ENCODE peak calls at places on chromosome 2, in seven cellular contexts. I is hepatocyte, P is esophagus squamous epithelium, D is spleen, W is breast epithelium, E is BE2C, L is RWPE2. K is an unnamed sample.

GRCh38 chr2:8409461-8410260 is 272.2 kb upstream of the ID2 start:
- DNase-seq in P (no peak), W (no peak), I (no peak), D (no peak), L (no peak), E (no peak), K (peak; percentile 33)

GRCh38 chr2:105005170-105005569 is 32.7 kb upstream of the MRPS9 start:
- DNase-seq in P (no peak), D (no peak), L (no peak), W (no peak), I (peak; percentile 5), E (no peak), K (no peak)

GRCh38 chr2:215410932-215411285 is 25.0 kb downstream of the FN1 start:
- DNase-seq in I (no peak), W (no peak), E (no peak), D (no peak), P (no peak), L (no peak), K (peak; percentile 92)

GRCh38 chr2:164613321-164613982 is 7.8 kb downstream of the GRB14 start:
- DNase-seq in I (no peak), E (no peak), D (no peak), P (no peak), L (no peak), W (no peak), K (no peak)

GRCh38 chr2:102843759-102844443 is 82.1 kb downstream of the TMEM182 start:
- DNase-seq in W (no peak), I (no peak), D (no peak), P (no peak), E (peak; percentile 10), L (no peak), K (no peak)

GRCh38 chr2:83055338-83056010 is 1403.6 kb downstream of the SUCLG1 start:
- DNase-seq in D (no peak), P (no peak), I (no peak), L (no peak), E (no peak), W (no peak), K (peak; percentile 84)

GRCh38 chr2:145845207-145845894 is 1325.4 kb upstream of the ZEB2 start:
- DNase-seq in W (no peak), I (no peak), L (no peak), P (no peak), E (no peak), D (no peak), K (no peak)

GRCh38 chr2:46826898-46827245 is 88.7 kb downstream of the MCFD2 start:
- DNase-seq in E (no peak), P (no peak), L (no peak), W (no peak), D (no peak), I (no peak), K (no peak)

GRCh38 chr2:192123847-192124246 is 70.9 kb downstream of the TMEFF2 start:
- DNase-seq in P (no peak), I (no peak), L (no peak), D (no peak), W (no peak), E (no peak), K (peak; percentile 56)

GRCh38 chr2:222239945-222240675 is 58.7 kb downstream of the PAX3 start:
- DNase-seq in P (no peak), W (no peak), D (no peak), L (no peak), I (peak; percentile 10), E (no peak), K (no peak)

GRCh38 chr2:98901702-98902101 is 34.3 kb downstream of the CRACDL start:
- DNase-seq in L (no peak), W (no peak), D (no peak), P (no peak), I (no peak), E (no peak), K (no peak)

GRCh38 chr2:11344342-11344955 is at the start of gene ROCK2:
- DNase-seq in E (peak; percentile 94), W (peak; percentile 83), P (peak; percentile 26), L (peak; percentile 86), D (peak; percentile 95), I (peak; percentile 94), K (peak; percentile 94)

GRCh38 chr2:222707689-222708273 is 36.3 kb downstream of the MOGAT1 start:
- DNase-seq in W (no peak), E (no peak), I (peak; percentile 39), L (no peak), P (no peak), D (no peak), K (peak; percentile 81)

GRCh38 chr2:120566331-120567035 is 169.2 kb upstream of the GLI2 start:
- DNase-seq in E (no peak), L (no peak), P (no peak), I (no peak), D (no peak), W (peak; percentile 76), K (no peak)

GRCh38 chr2:122100371-122101150 is 345.1 kb downstream of the TSN start:
- DNase-seq in W (no peak), E (no peak), P (no peak), D (no peak), L (no peak), I (no peak), K (no peak)

GRCh38 chr2:8853406-8853805 is 16.0 kb upstream of the KIDINS220 start:
- DNase-seq in W (no peak), P (no peak), I (no peak), D (no peak), L (no peak), E (no peak), K (no peak)

GRCh38 chr2:75799859-75800258 is 89.1 kb upstream of the GCFC2 start:
- DNase-seq in I (no peak), D (no peak), W (no peak), E (no peak), L (no peak), P (no peak), K (no peak)

GRCh38 chr2:58866040-58866439 is 624.9 kb upstream of the FANCL start:
- DNase-seq in D (no peak), L (no peak), P (no peak), I (no peak), E (no peak), W (no peak), K (no peak)

GRCh38 chr2:86300496-86300895 is 36.9 kb downstream of the REEP1 start:
- DNase-seq in W (no peak), E (peak; percentile 14), I (no peak), P (no peak), D (no peak), L (no peak), K (no peak)

GRCh38 chr2:150526827-150527226 is 39.4 kb upstream of the RND3 start:
- DNase-seq in L (peak; percentile 53), W (no peak), P (no peak), E (no peak), D (no peak), I (peak; percentile 82), K (peak; percentile 93)

GRCh38 chr2:49251766-49252165 is 97.5 kb upstream of the FSHR start:
- DNase-seq in L (no peak), D (no peak), W (no peak), P (no peak), I (no peak), E (no peak), K (peak; percentile 79)

GRCh38 chr2:647003-647560 is 30.1 kb downstream of the TMEM18 start:
- DNase-seq in W (no peak), D (no peak), I (no peak), P (no peak), L (no peak), E (no peak), K (no peak)

GRCh38 chr2:236887519-236887918 is 198.2 kb upstream of the COPS8 start:
- DNase-seq in W (no peak), L (no peak), P (no peak), I (peak; percentile 72), E (no peak), D (no peak), K (no peak)

GRCh38 chr2:197198890-197199289 is 111.7 kb downstream of the ANKRD44 start:
- DNase-seq in D (peak; percentile 92), I (no peak), W (no peak), L (no peak), P (peak; percentile 45), E (peak; percentile 80), K (no peak)
- H3K4me3 ChIP-seq in D (peak overlapping the region; percentile 34), I (no peak overlapping the region), W (peak overlapping the region; percentile 27), L (no peak overlapping the region), P (peak overlapping the region; percentile 26), E (peak overlapping the region; percentile 55), K (no peak overlapping the region)

DNA sequence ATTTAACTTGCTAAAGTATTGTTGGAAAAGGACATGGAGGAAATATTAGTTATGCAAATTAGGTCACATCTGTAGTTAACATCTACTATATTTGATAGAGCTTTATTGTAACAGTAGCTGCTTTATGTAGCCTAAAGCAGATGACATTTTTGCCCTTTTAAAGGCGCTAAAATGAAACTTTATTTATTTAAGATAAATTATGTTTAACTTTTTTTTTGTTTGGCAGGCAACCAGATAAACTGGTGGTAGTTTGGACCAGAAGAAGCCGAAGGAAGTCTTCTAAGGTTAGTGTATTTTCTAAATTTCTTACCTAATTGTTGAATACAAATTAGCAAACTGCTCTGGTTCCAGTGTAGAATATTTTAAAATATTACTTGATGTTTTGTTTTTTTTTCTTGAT is 41.7 kb downstream of the EHBP1 start:
- DNase-seq in W (no peak), L (no peak), D (no peak), I (no peak), E (no peak), P (no peak), K (no peak)
- H3K4me3 ChIP-seq in W (no peak overlapping the region), L (no peak overlapping the region), D (no peak overlapping the region), I (no peak overlapping the region), E (no peak overlapping the region), P (no peak overlapping the region), K (no peak overlapping the region)

GRCh38 chr2:28751956-28752607 is 452 bp downstream of the PPP1CB start:
- DNase-seq in I (no peak), P (peak; percentile 86), E (no peak), D (peak; percentile 95), W (no peak), L (no peak), K (peak; percentile 29)

GRCh38 chr2:28752608-28752984 is 966 bp downstream of the PPP1CB start:
- DNase-seq in I (no peak), W (no peak), L (no peak), P (no peak), E (no peak), D (no peak), K (no peak)

GRCh38 chr2:28754321-28754720 is 2.7 kb downstream of the PPP1CB start:
- DNase-seq in E (no peak), P (no peak), I (peak; percentile 34), L (no peak), D (no peak), W (no peak), K (no peak)

GRCh38 chr2:28753043-28753683 is 1.5 kb downstream of the PPP1CB start:
- DNase-seq in I (peak; percentile 89), P (no peak), D (peak; percentile 79), W (peak; percentile 68), L (no peak), E (peak; percentile 74), K (peak; percentile 75)

DNA sequence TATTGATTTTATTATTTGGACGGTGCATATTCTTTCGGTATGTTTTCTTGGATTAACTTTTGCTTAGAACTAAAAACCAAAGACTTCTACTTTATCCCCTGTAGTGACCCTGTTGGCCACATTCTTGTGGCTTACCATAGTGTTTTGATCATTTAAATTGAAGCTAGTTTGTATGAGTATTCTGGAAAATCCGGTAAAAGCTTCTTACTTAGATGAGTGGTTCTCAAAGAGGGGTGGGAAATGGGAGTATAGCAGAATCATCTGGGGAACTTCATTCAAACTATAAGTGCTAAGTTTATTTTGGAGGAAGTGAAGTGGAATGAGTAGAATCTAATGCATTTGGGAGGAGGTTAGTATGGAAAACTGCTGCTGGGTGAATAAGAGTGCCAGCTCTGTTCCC is 3.8 kb downstream of the PPP1CB start:
- DNase-seq in E (no peak), P (no peak), W (no peak), L (no peak), D (no peak), I (no peak), K (no peak)
- H3K4me3 ChIP-seq in E (no peak overlapping the region), P (peak overlapping the region; percentile 96), W (peak overlapping the region; percentile 97), L (no peak overlapping the region), D (peak overlapping the region; percentile 0), I (peak overlapping the region; percentile 1), K (peak overlapping the region; percentile 3)

GRCh38 chr2:183125659-183126341 is 1.6 kb downstream of the NUP35 start:
- DNase-seq in W (no peak), P (no peak), D (no peak), E (no peak), I (no peak), L (no peak), K (no peak)
- H3K4me3 ChIP-seq in W (no peak overlapping the region), P (peak overlapping the region; percentile 96), D (peak overlapping the region; percentile 76), E (peak overlapping the region; percentile 86), I (peak overlapping the region; percentile 47), L (peak overlapping the region; percentile 75), K (peak overlapping the region; percentile 75)

K was measured in foreskin fibroblast.